ENCODE peak calls at places on chromosomes 6 and 20, in six cellular contexts. Z, E, O, X, R and F are unnamed samples.
A peak's percentile ranks its signal among the peaks of the same experiment; 100 is the strongest.

GRCh38 chr6:32195902-32196681 is 3.6 kb upstream of the GPSM3 start:
- DNase-seq in E (peak; percentile 21), R (peak; percentile 91), O (peak; percentile 95), X (peak; percentile 88), Z (peak; percentile 85), F (no peak)

GRCh38 chr6:4664117-4664626 is 112.0 kb upstream of the CDYL start:
- DNase-seq in R (no peak), O (peak; percentile 52), X (peak; percentile 92), E (peak; percentile 57), Z (no peak), F (peak; percentile 51)

GRCh38 chr20:24441600-24441999 is 27.8 kb upstream of the SYNDIG1 start:
- DNase-seq in O (no peak), R (no peak), E (no peak), X (no peak), Z (no peak), F (no peak)

GRCh38 chr20:61874421-61875068 is 191.1 kb downstream of the TAF4 start:
- DNase-seq in E (peak; percentile 3), R (no peak), X (peak; percentile 18), Z (no peak), O (no peak), F (no peak)

GRCh38 chr6:10800810-10801209 is 37.5 kb downstream of the MAK start:
- DNase-seq in Z (no peak), E (no peak), O (no peak), X (peak; percentile 60), R (no peak), F (no peak)

GRCh38 chr6:155544677-155545076 is 89.0 kb upstream of the NOX3 start:
- DNase-seq in O (no peak), X (no peak), R (no peak), E (no peak), Z (no peak), F (no peak)

GRCh38 chr20:18165553-18165952 is 27.9 kb downstream of the KAT14 start:
- DNase-seq in R (no peak), Z (no peak), O (no peak), E (no peak), X (peak; percentile 12), F (no peak)

GRCh38 chr6:2085657-2086056 is 159.7 kb downstream of the GMDS start:
- DNase-seq in R (no peak), X (no peak), O (no peak), E (no peak), Z (no peak), F (no peak)

GRCh38 chr6:13624871-13625288 is 9.7 kb downstream of the NOL7 start:
- DNase-seq in O (no peak), X (peak; percentile 44), R (peak; percentile 69), Z (no peak), E (no peak), F (peak; percentile 40)

GRCh38 chr6:145539831-145540230 is 195.5 kb downstream of the EPM2A start:
- DNase-seq in E (no peak), O (no peak), R (no peak), X (peak; percentile 13), Z (no peak), F (no peak)

GRCh38 chr20:34364013-34364382 is 925 bp downstream of the ITCH start:
- DNase-seq in Z (no peak), E (no peak), X (peak; percentile 34), O (no peak), R (peak; percentile 16), F (no peak)

GRCh38 chr6:39114395-39114706 is 635 bp downstream of the SAYSD1 start:
- DNase-seq in Z (no peak), R (no peak), O (no peak), E (no peak), X (no peak), F (no peak)

GRCh38 chr6:148735996-148736395 is 10.8 kb upstream of the UST start:
- DNase-seq in O (no peak), Z (no peak), X (no peak), E (no peak), R (no peak), F (no peak)

GRCh38 chr20:8854566-8854965 is 214.3 kb upstream of the PLCB4 start:
- DNase-seq in E (peak; percentile 24), Z (no peak), X (peak; percentile 83), R (no peak), O (peak; percentile 69), F (no peak)

GRCh38 chr6:163667372-163668060 is 253.0 kb downstream of the QKI start:
- DNase-seq in O (no peak), X (peak; percentile 15), Z (no peak), E (no peak), R (peak; percentile 90), F (no peak)

GRCh38 chr20:17939622-17940446 is 28.8 kb downstream of the SNX5 start:
- DNase-seq in X (no peak), R (no peak), O (no peak), Z (no peak), E (no peak), F (no peak)

DNA sequence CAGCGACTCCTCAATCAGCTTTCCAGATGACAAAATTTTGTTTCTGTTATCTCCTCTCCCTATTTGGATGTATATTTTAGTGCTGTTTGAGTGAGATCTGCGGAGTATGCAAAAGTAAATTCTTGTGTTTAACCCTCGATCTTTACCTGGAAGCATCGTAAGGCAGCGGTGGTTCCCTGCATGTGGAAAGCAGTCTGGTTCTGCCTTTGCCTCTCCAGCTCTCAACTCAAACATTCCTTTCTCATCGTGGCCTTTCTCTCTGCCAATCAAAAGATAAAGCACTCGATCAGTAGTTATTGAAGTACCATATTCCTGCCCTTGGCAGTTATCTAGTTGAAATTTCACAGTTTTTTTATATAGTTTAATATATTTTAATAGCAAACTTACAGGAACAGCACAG is 44.0 kb upstream of the BTN3A2 start:
- DNase-seq in Z (no peak), R (no peak), E (no peak), X (no peak), O (no peak), F (no peak)
- H3K4me3 ChIP-seq in Z (no peak overlapping the region), R (peak overlapping the region; percentile 55), E (no peak overlapping the region), X (no peak overlapping the region), O (no peak overlapping the region), F (peak overlapping the region; percentile 61)

DNA sequence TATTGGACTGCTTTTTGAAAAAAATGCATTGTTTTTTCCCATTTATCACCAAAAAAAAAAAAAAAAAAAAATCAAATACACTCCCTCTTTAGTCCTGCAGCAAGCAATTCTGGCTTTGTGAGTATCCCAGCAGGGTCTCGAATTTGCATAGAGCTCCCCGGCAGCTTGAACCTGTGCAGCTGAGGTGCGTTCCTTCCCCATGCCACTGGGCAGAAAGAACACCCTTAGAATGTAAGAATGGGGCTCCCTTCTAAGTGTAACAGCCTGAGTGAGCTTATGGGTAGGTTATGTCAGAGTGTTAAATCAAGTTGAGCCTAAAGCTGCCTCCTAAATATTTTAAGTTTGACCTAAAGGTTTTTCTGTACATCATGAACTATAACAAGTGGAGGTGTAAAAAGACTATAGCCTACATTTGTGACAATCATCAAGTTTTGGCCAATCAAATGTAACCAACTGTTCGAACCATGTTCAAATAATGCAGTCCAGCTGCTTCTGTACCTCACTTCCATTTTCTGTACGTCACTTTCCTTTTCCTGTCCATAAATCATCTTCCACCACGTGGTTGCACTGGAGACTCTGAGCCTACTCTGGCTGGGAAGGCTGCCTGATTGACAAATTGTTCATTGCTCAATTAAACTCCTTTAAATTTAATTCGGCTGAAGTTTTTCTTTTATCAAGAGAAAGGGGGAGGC is 270.6 kb upstream of the JARID2 start:
- DNase-seq in R (peak; percentile 31), X (peak; percentile 43), O (no peak), Z (no peak), E (no peak), F (peak; percentile 56)
- TF ChIP-seq CTCF in R (no peak), X (no peak), O (no peak), Z (no peak), E (no peak), F (no peak)

GRCh38 chr6:99613398-99613704 is 6.7 kb downstream of the PRDM13 start:
- DNase-seq in R (peak; percentile 83), E (no peak), X (peak; percentile 18), O (no peak), Z (no peak), F (no peak)
- H3K4me3 ChIP-seq in R (peak overlapping the region; percentile 73), E (peak overlapping the region; percentile 2), X (peak overlapping the region; percentile 12), O (peak overlapping the region; percentile 34), Z (peak overlapping the region; percentile 70), F (peak overlapping the region; percentile 24)

GRCh38 chr20:43409041-43409913 is 48.4 kb upstream of the SRSF6 start:
- DNase-seq in X (peak; percentile 52), E (peak; percentile 10), O (no peak), R (peak; percentile 42), Z (no peak), F (peak; percentile 19)

GRCh38 chr20:43404880-43405279 is 52.8 kb upstream of the SRSF6 start:
- DNase-seq in R (peak; percentile 44), E (no peak), O (no peak), Z (no peak), X (no peak), F (no peak)
- TF ChIP-seq CTCF in R (peak; percentile 55), E (peak; percentile 55), O (no peak), Z (no peak), X (peak; percentile 12), F (peak; percentile 40)

GRCh38 chr6:137315081-137315480 is 95.9 kb upstream of the IFNGR1 start:
- DNase-seq in X (no peak), E (no peak), O (no peak), Z (no peak), R (no peak), F (no peak)

GRCh38 chr6:137316626-137317025 is 97.4 kb upstream of the IFNGR1 start:
- DNase-seq in R (no peak), X (no peak), O (no peak), E (peak; percentile 23), Z (no peak), F (no peak)

GRCh38 chr6:137311940-137312339 is 92.8 kb upstream of the IFNGR1 start:
- DNase-seq in O (no peak), X (no peak), E (no peak), Z (no peak), R (no peak), F (no peak)

GRCh38 chr6:137313211-137313610 is 94.0 kb upstream of the IFNGR1 start:
- DNase-seq in Z (no peak), R (no peak), X (no peak), O (no peak), E (no peak), F (no peak)

DNA sequence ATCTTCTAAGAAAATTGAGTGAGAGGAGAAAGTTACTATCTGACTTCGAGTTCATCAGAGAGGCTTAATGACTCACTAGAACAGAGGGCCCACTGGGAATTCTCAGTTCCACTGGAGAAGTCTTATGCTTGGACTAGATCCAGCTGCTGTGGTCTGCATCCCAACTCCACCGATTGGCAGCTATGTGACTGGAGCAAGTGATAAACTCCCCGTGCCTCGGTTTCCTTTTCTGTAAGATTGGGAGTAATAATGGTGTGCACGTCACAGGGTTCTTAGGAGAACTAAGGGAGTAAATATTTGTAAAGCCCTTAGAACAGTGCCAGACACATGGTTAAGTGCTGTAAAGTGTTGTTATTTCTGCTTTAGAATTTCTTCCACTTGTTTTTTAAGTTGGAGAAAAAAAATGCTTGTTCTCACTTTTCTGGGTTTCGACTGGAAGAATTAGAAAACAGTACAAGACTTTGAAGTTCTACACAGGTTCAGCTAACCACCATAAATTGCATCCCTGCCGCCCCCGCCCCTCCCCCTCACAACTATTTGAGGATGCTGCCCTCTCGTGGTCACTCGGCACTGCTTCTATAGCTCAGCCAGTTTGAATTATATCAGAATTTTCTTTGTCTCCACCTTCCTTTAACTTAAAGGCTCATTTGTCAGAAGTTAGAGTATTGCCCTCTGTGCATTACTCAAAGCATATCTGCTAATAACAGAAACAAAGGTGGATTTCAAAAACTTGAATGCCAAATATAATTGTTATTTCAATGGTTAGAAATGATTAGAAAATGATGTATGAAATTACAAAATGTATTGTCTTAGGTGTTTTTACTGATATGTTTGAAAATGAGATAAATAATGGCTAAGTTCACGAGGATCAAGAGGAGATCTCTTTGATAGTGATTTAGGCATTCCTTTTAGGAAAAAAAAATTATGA is 95.0 kb upstream of the IFNGR1 start:
- DNase-seq in E (peak; percentile 14), R (peak; percentile 86), Z (peak; percentile 72), X (peak; percentile 64), O (peak; percentile 60), F (peak; percentile 27)
- H3K4me3 ChIP-seq in E (no peak overlapping the region), R (no peak overlapping the region), Z (no peak overlapping the region), X (no peak overlapping the region), O (no peak overlapping the region), F (no peak overlapping the region)